ENCODE peak calls at places on chromosomes 12 and 14, in five cellular contexts. Q is neural crest cell, B is type B pancreatic cell, O is NCI-H774, I is putamen. W is an unnamed sample.

GRCh38 chr12:59070534-59070933 is 150.2 kb upstream of the LRIG3 start:
- DNase-seq in Q (no peak), B (no peak), O (peak), I (no peak), W (no peak)

GRCh38 chr12:2299207-2299606 is 246.4 kb downstream of the CACNA1C start:
- DNase-seq in Q (no peak), B (no peak), O (peak), I (no peak), W (no peak)

GRCh38 chr14:23118506-23119361 is at the start of gene CEBPE:
- DNase-seq in Q (no peak), B (no peak), O (no peak), I (no peak), W (no peak)

GRCh38 chr14:71629765-71630502 is 302.3 kb upstream of the RGS6 start:
- DNase-seq in Q (no peak), B (no peak), O (no peak), I (no peak), W (no peak)

GRCh38 chr12:67592228-67593011 is 56.1 kb upstream of the DYRK2 start:
- DNase-seq in Q (no peak), B (no peak), O (peak), I (no peak), W (peak)

GRCh38 chr12:123571343-123571813 is 13.0 kb upstream of the TMED2 start:
- DNase-seq in Q (no peak), B (no peak), O (no peak), I (peak), W (no peak)

GRCh38 chr12:111074559-111074958 is 154.2 kb upstream of the MYL2 start:
- DNase-seq in Q (no peak), B (no peak), O (no peak), I (no peak), W (no peak)

GRCh38 chr12:14396071-14396470 is 30.6 kb downstream of the ATF7IP start:
- DNase-seq in Q (no peak), B (no peak), O (peak), I (no peak), W (peak)

GRCh38 chr12:103268831-103269514 is 226.8 kb downstream of the C12orf42 start:
- DNase-seq in Q (no peak), B (no peak), O (peak), I (no peak), W (peak)

GRCh38 chr14:39740454-39740853 is 308.2 kb upstream of the FBXO33 start:
- DNase-seq in Q (no peak), B (no peak), O (no peak), I (no peak), W (no peak)

GRCh38 chr12:45343269-45344051 is 127.6 kb downstream of the ANO6 start:
- DNase-seq in Q (no peak), B (no peak), O (no peak), I (no peak), W (no peak)

GRCh38 chr12:66662729-66663128 is 16.1 kb downstream of the GRIP1 start:
- DNase-seq in Q (no peak), B (no peak), O (no peak), I (peak), W (no peak)

GRCh38 chr14:68020493-68020892 is 200.9 kb downstream of the RAD51B start:
- DNase-seq in Q (no peak), B (no peak), O (no peak), I (no peak), W (no peak)

GRCh38 chr14:102182190-102182589 is 42.5 kb downstream of the WDR20 start:
- DNase-seq in Q (no peak), B (no peak), O (no peak), I (no peak), W (no peak)

GRCh38 chr12:77323778-77324415 is 258.5 kb upstream of the E2F7 start:
- DNase-seq in Q (no peak), B (no peak), O (no peak), I (no peak), W (no peak)

GRCh38 chr12:65449400-65449799 is 170.9 kb downstream of the MSRB3 start:
- DNase-seq in Q (no peak), B (no peak), O (no peak), I (no peak), W (no peak)

GRCh38 chr14:54816450-54816849 is 86.2 kb downstream of the GCH1 start:
- DNase-seq in Q (no peak), B (no peak), O (no peak), I (no peak), W (no peak)

GRCh38 chr12:107360472-107360871 is 267.1 kb upstream of the CRY1 start:
- DNase-seq in Q (no peak), B (no peak), O (no peak), I (no peak), W (no peak)

GRCh38 chr14:67971627-67972625 is 152.3 kb downstream of the RAD51B start:
- DNase-seq in Q (no peak), B (no peak), O (no peak), I (no peak), W (no peak)

GRCh38 chr14:73723411-73723798 is 9.2 kb upstream of the PNMA1 start:
- DNase-seq in Q (no peak), B (no peak), O (no peak), I (no peak), W (peak)

GRCh38 chr12:21751517-21751916 is 23.0 kb downstream of the KCNJ8 start:
- DNase-seq in Q (no peak), B (no peak), O (no peak), I (no peak), W (no peak)

GRCh38 chr12:46659032-46659703 is 166.6 kb downstream of the SLC38A4 start:
- DNase-seq in Q (no peak), B (no peak), O (no peak), I (peak), W (no peak)

W was measured in central memory CD4-positive, alpha-beta T cell.